ENCODE peak calls at places on chromosomes 16 and 17, in four cellular contexts. E is stimulated activated naive CD8-positive, alpha-beta T cell treated with anti-CD3 and anti-CD28 coated beads, Interleukin-15, amount 100 ng/mL, for 72 hours; D is HTR-8/SVneo; K is HEK293T. B is an unnamed sample.

GRCh38 chr17:77036841-77037381 is 103.9 kb upstream of the SEC14L1 start:
- DNase-seq in E (no peak), K (no peak), D (no peak), B (no peak)

GRCh38 chr17:35188111-35188510 is 6.1 kb downstream of the SLC35G3 start:
- DNase-seq in K (no peak), D (no peak), E (no peak), B (no peak)

GRCh38 chr17:78491236-78492115 is 85.7 kb downstream of the DNAH17 start:
- DNase-seq in K (no peak), E (no peak), D (no peak), B (no peak)

GRCh38 chr16:58614212-58614611 is 15.4 kb downstream of the CNOT1 start:
- DNase-seq in D (no peak), E (no peak), K (no peak), B (no peak)

GRCh38 chr16:1614226-1615102 is 2.3 kb downstream of the CRAMP1 start:
- DNase-seq in K (peak; percentile 49), E (peak; percentile 9), D (peak; percentile 49), B (peak; percentile 58)

GRCh38 chr16:85888405-85889331 is 10.3 kb upstream of the IRF8 start:
- DNase-seq in K (no peak), D (peak; percentile 73), E (peak; percentile 46), B (peak; percentile 34)

GRCh38 chr17:335691-336090 is 16.9 kb downstream of the RPH3AL start:
- DNase-seq in D (no peak), K (no peak), E (no peak), B (no peak)

GRCh38 chr16:82138478-82139285 is 31.3 kb downstream of the MPHOSPH6 start:
- DNase-seq in E (no peak), D (no peak), K (no peak), B (no peak)

B was measured in A549.